ENCODE peak calls at places on chromosomes 1 and 21, in four cellular contexts. C is cardiac fibroblast, W is AG09309, T is tibial nerve. R is an unnamed sample.

GRCh38 chr1:194378517-194378916 is 1192.1 kb upstream of the B3GALT2 start:
- DNase-seq in W (no peak), T (no peak), C (no peak), R (no peak)

GRCh38 chr1:48851638-48852037 is 74.9 kb upstream of the BEND5 start:
- DNase-seq in T (no peak), W (peak; percentile 31), C (peak; percentile 28), R (no peak)

GRCh38 chr1:110312188-110313121 is 26.7 kb upstream of the RBM15 start:
- DNase-seq in T (peak; percentile 62), C (peak; percentile 82), W (peak; percentile 46), R (peak; percentile 35)

GRCh38 chr1:28056129-28056925 is 32.1 kb downstream of the EYA3 start:
- DNase-seq in W (no peak), T (no peak), C (no peak), R (no peak)

GRCh38 chr1:36570478-36571060 is 87.9 kb upstream of the CSF3R start:
- DNase-seq in W (no peak), C (no peak), T (no peak), R (no peak)

GRCh38 chr1:201536542-201536941 is 2.4 kb upstream of the NAV1 start:
- DNase-seq in W (peak; percentile 79), C (peak; percentile 92), T (peak; percentile 53), R (no peak)

GRCh38 chr21:45917241-45917640 is 64.3 kb upstream of the COL6A1 start:
- DNase-seq in T (no peak), C (no peak), W (no peak), R (no peak)

GRCh38 chr1:183330335-183330734 is 87.8 kb downstream of the NMNAT2 start:
- DNase-seq in C (no peak), T (no peak), W (no peak), R (no peak)

GRCh38 chr1:23865543-23865930 is 2.6 kb downstream of the FUCA1 start:
- DNase-seq in C (peak; percentile 49), T (peak; percentile 44), W (peak; percentile 61), R (peak; percentile 30)

GRCh38 chr1:85259866-85260345 is 444 bp upstream of the C1orf52 start:
- DNase-seq in C (peak; percentile 83), T (no peak), W (no peak), R (no peak)

GRCh38 chr21:21018841-21019240 is 20.6 kb downstream of the NCAM2 start:
- DNase-seq in W (no peak), C (no peak), T (no peak), R (no peak)

GRCh38 chr1:224533517-224533916 is 82.6 kb upstream of the CNIH3 start:
- DNase-seq in C (no peak), W (no peak), T (no peak), R (no peak)

GRCh38 chr21:38241029-38241740 is 15.6 kb upstream of the KCNJ15 start:
- DNase-seq in C (peak; percentile 75), W (peak; percentile 46), T (no peak), R (no peak)

GRCh38 chr1:174153085-174153824 is 6.1 kb upstream of the RABGAP1L start:
- DNase-seq in C (no peak), T (no peak), W (no peak), R (no peak)

GRCh38 chr1:9293241-9293511 is 482 bp downstream of the SPSB1 start:
- DNase-seq in W (no peak), C (no peak), T (no peak), R (no peak)

GRCh38 chr1:56258395-56258794 is 321.0 kb downstream of the PLPP3 start:
- DNase-seq in W (no peak), T (no peak), C (no peak), R (no peak)

GRCh38 chr1:170590921-170591705 is 59.1 kb downstream of the GORAB start:
- DNase-seq in T (no peak), C (no peak), W (no peak), R (no peak)

GRCh38 chr21:43934116-43934515 is 69.1 kb downstream of the AGPAT3 start:
- DNase-seq in C (no peak), T (no peak), W (no peak), R (no peak)

GRCh38 chr1:34418166-34418565 is 241.5 kb downstream of the C1orf94 start:
- DNase-seq in C (no peak), T (no peak), W (no peak), R (no peak)

GRCh38 chr1:186985889-186986491 is 157.2 kb downstream of the PLA2G4A start:
- DNase-seq in C (peak; percentile 81), W (peak; percentile 32), T (peak; percentile 54), R (no peak)

GRCh38 chr1:24705260-24706073 is 39.8 kb upstream of the CLIC4 start:
- DNase-seq in C (peak; percentile 97), T (peak; percentile 83), W (no peak), R (peak; percentile 56)

GRCh38 chr1:206144605-206145004 is 27.4 kb upstream of the AVPR1B start:
- DNase-seq in T (no peak), W (no peak), C (no peak), R (no peak)

GRCh38 chr1:160499631-160500030 is 23.4 kb downstream of the SLAMF6 start:
- DNase-seq in C (no peak), T (peak; percentile 26), W (no peak), R (no peak)

GRCh38 chr1:236338096-236338495 is 56.0 kb upstream of the EDARADD start:
- DNase-seq in T (no peak), W (peak; percentile 8), C (peak; percentile 14), R (no peak)

GRCh38 chr21:39676054-39676771 is 63.5 kb downstream of the B3GALT5 start:
- DNase-seq in C (no peak), T (no peak), W (no peak), R (no peak)

GRCh38 chr1:223556414-223557124 is 108.9 kb downstream of the CAPN8 start:
- DNase-seq in T (no peak), W (no peak), C (peak; percentile 26), R (no peak)

GRCh38 chr21:17622018-17622417 is 9.3 kb upstream of the BTG3 start:
- DNase-seq in C (no peak), W (no peak), T (no peak), R (no peak)

GRCh38 chr1:8733463-8733862 is 84.0 kb downstream of the RERE start:
- DNase-seq in C (no peak), W (no peak), T (no peak), R (no peak)

GRCh38 chr21:45492765-45493164 is 49.5 kb downstream of the SLC19A1 start:
- DNase-seq in C (no peak), T (no peak), W (no peak), R (no peak)

GRCh38 chr1:155078496-155079209 is at the start of gene EFNA3:
- DNase-seq in T (peak; percentile 62), C (peak; percentile 46), W (no peak), R (no peak)

GRCh38 chr21:28884481-28884880 is 108.2 kb downstream of the LTN1 start:
- DNase-seq in T (no peak), W (no peak), C (peak; percentile 31), R (no peak)

GRCh38 chr21:28884976-28885852 is 107.5 kb downstream of the LTN1 start:
- DNase-seq in T (peak; percentile 79), C (peak; percentile 92), W (peak; percentile 81), R (peak; percentile 69)

GRCh38 chr21:28885853-28886177 is 106.9 kb downstream of the LTN1 start:
- DNase-seq in C (no peak), T (peak; percentile 59), W (peak; percentile 79), R (no peak)

GRCh38 chr21:28882345-28882744 is 110.3 kb downstream of the LTN1 start:
- DNase-seq in W (no peak), T (no peak), C (no peak), R (no peak)

GRCh38 chr21:28883931-28884330 is 108.7 kb downstream of the LTN1 start:
- DNase-seq in T (no peak), C (no peak), W (peak; percentile 10), R (no peak)
- H3K4me3 ChIP-seq in T (peak overlapping the region; percentile 61), C (no peak overlapping the region), W (no peak overlapping the region), R (peak overlapping the region; percentile 76)

DNA sequence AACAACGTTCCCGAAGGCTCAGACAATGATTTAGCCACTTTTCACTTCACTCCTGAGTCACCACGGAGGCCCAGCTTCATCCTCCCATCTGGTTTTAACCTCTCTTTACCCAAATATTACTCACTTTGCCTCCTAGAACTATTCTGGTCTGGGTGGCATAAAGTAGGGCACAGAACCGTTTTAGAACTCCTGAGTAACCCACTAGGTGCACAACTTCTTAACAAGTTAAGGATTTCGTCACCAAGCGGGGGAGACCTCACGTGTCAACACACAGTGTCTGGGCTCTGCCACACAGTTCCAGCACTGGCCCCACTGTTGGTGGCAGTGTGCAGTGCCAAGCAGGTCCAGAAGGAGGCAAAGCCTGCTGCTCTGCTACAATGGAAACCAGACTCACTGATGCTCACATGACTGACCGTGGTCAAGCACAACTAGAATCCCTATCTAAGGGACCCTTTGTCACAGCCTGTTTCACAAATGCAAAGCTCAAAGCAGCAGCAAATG is 121.7 kb downstream of the SIPA1L2 start:
- DNase-seq in T (no peak), C (peak; percentile 5), W (no peak), R (no peak)
- TF ChIP-seq CTCF in T (no peak), C (no peak), W (peak; percentile 20), R (peak; percentile 28)

GRCh38 chr21:33229099-33229775 is 501 bp upstream of the IFNAR2 start:
- DNase-seq in W (no peak), C (no peak), T (no peak), R (no peak)

GRCh38 chr21:33230518-33231324 is 983 bp downstream of the IFNAR2 start:
- DNase-seq in C (peak; percentile 82), W (no peak), T (no peak), R (no peak)

GRCh38 chr21:33229776-33230517 is at the start of gene IFNAR2:
- DNase-seq in T (peak; percentile 43), C (peak; percentile 53), W (no peak), R (no peak)

GRCh38 chr21:33232640-33233039 is 2.9 kb downstream of the IFNAR2 start:
- DNase-seq in C (no peak), W (no peak), T (no peak), R (no peak)

DNA sequence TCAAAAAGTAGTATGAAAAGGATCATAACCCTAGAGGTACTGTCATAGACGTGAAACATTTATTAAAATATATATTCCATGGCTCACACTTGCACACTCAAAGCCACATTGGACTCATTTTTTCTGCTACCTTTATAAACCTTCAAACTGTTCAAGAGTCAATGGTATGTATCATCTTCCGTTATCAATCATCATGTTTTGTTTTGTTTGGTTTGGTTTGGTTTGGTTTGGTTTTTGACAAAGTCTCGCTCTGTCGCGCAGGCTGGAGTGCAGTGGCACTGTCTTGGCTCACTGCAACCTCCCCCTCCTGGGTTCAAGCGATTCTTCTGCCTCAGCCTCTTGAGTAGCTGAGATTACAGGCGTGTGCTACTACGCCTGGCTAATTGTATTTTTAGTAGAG is 1.8 kb downstream of the IFNAR2 start:
- DNase-seq in T (no peak), W (no peak), C (no peak), R (no peak)
- H3K4me3 ChIP-seq in T (peak overlapping the region; percentile 100), W (no peak overlapping the region), C (no peak overlapping the region), R (no peak overlapping the region)

GRCh38 chr1:172778461-172779455 is 119.9 kb downstream of the FASLG start:
- DNase-seq in W (no peak), T (no peak), C (peak; percentile 24), R (no peak)
- TF ChIP-seq CTCF in W (peak; percentile 18), T (peak; percentile 17), C (peak; percentile 14), R (no peak)

R was measured in retinal pigment epithelial cell.